ENCODE peak calls at places on chromosomes 4 and X, in nine cellular contexts. One of them, this sample, is unnamed.

GRCh38 chrX:140762061-140762460 is 52.5 kb downstream of the LINC00632 start:
- DNase-seq in left ventricle myocardium inferior: no peak
- DNase-seq in PC-3: peak
- DNase-seq in hepatocyte: peak
- DNase-seq in mucosa of descending colon: no peak
- DNase-seq in lung: peak
- DNase-seq in heart right ventricle: peak
- DNase-seq in aorta: no peak
- DNase-seq in colonic mucosa: peak
- DNase-seq in this sample: peak

GRCh38 chr4:175651701-175652100 is 160.4 kb downstream of the GPM6A start:
- DNase-seq in PC-3: no peak
- DNase-seq in left ventricle myocardium inferior: no peak
- DNase-seq in heart right ventricle: no peak
- DNase-seq in mucosa of descending colon: no peak
- DNase-seq in aorta: no peak
- DNase-seq in lung: no peak
- DNase-seq in hepatocyte: no peak
- DNase-seq in colonic mucosa: no peak
- DNase-seq in this sample: no peak

GRCh38 chr4:133146574-133147198 is 2.4 kb upstream of the PCDH10 start:
- DNase-seq in lung: no peak
- DNase-seq in hepatocyte: peak
- DNase-seq in heart right ventricle: no peak
- DNase-seq in mucosa of descending colon: no peak
- DNase-seq in PC-3: peak
- DNase-seq in colonic mucosa: no peak
- DNase-seq in left ventricle myocardium inferior: no peak
- DNase-seq in aorta: no peak
- DNase-seq in this sample: peak

GRCh38 chrX:110146521-110146920 is 143.6 kb downstream of the TMEM164 start:
- DNase-seq in colonic mucosa: peak
- DNase-seq in aorta: no peak
- DNase-seq in mucosa of descending colon: no peak
- DNase-seq in left ventricle myocardium inferior: no peak
- DNase-seq in PC-3: peak
- DNase-seq in heart right ventricle: peak
- DNase-seq in lung: peak
- DNase-seq in hepatocyte: peak
- DNase-seq in this sample: peak

GRCh38 chrX:48021026-48021900 is 14.5 kb downstream of the SPACA5 start:
- DNase-seq in hepatocyte: peak
- DNase-seq in heart right ventricle: peak
- DNase-seq in lung: peak
- DNase-seq in left ventricle myocardium inferior: peak
- DNase-seq in mucosa of descending colon: peak
- DNase-seq in aorta: peak
- DNase-seq in PC-3: peak
- DNase-seq in colonic mucosa: peak
- DNase-seq in this sample: peak

GRCh38 chrX:54049801-54050200 is 5.5 kb upstream of the PHF8 start:
- DNase-seq in PC-3: no peak
- DNase-seq in colonic mucosa: no peak
- DNase-seq in mucosa of descending colon: no peak
- DNase-seq in heart right ventricle: peak
- DNase-seq in aorta: no peak
- DNase-seq in hepatocyte: no peak
- DNase-seq in left ventricle myocardium inferior: no peak
- DNase-seq in lung: no peak
- DNase-seq in this sample: no peak

GRCh38 chr4:176627916-176628315 is 164.8 kb downstream of the VEGFC start:
- DNase-seq in heart right ventricle: no peak
- DNase-seq in PC-3: no peak
- DNase-seq in mucosa of descending colon: no peak
- DNase-seq in colonic mucosa: no peak
- DNase-seq in aorta: no peak
- DNase-seq in lung: no peak
- DNase-seq in left ventricle myocardium inferior: no peak
- DNase-seq in hepatocyte: no peak
- DNase-seq in this sample: no peak

GRCh38 chr4:13985824-13986223 is 358.3 kb upstream of the BOD1L1 start:
- DNase-seq in hepatocyte: no peak
- DNase-seq in left ventricle myocardium inferior: no peak
- DNase-seq in PC-3: no peak
- DNase-seq in lung: no peak
- DNase-seq in heart right ventricle: no peak
- DNase-seq in colonic mucosa: no peak
- DNase-seq in mucosa of descending colon: no peak
- DNase-seq in aorta: no peak
- DNase-seq in this sample: peak

GRCh38 chr4:137116144-137116543 is 416.1 kb downstream of the PCDH18 start:
- DNase-seq in left ventricle myocardium inferior: no peak
- DNase-seq in hepatocyte: no peak
- DNase-seq in heart right ventricle: no peak
- DNase-seq in mucosa of descending colon: no peak
- DNase-seq in PC-3: peak
- DNase-seq in colonic mucosa: no peak
- DNase-seq in lung: no peak
- DNase-seq in aorta: no peak
- DNase-seq in this sample: no peak

GRCh38 chr4:85474818-85475630 is at the start of gene ARHGAP24:
- DNase-seq in heart right ventricle: peak
- DNase-seq in hepatocyte: peak
- DNase-seq in mucosa of descending colon: peak
- DNase-seq in lung: peak
- DNase-seq in colonic mucosa: peak
- DNase-seq in PC-3: peak
- DNase-seq in left ventricle myocardium inferior: peak
- DNase-seq in aorta: peak
- DNase-seq in this sample: peak

GRCh38 chr4:160238790-160239189 is 1135.9 kb downstream of the RAPGEF2 start:
- DNase-seq in colonic mucosa: no peak
- DNase-seq in heart right ventricle: no peak
- DNase-seq in hepatocyte: no peak
- DNase-seq in mucosa of descending colon: no peak
- DNase-seq in aorta: no peak
- DNase-seq in PC-3: no peak
- DNase-seq in left ventricle myocardium inferior: no peak
- DNase-seq in lung: no peak
- DNase-seq in this sample: no peak

GRCh38 chr4:76757418-76757910 is 140.5 kb downstream of the SOWAHB start:
- DNase-seq in aorta: no peak
- DNase-seq in hepatocyte: no peak
- DNase-seq in PC-3: no peak
- DNase-seq in mucosa of descending colon: no peak
- DNase-seq in colonic mucosa: no peak
- DNase-seq in heart right ventricle: no peak
- DNase-seq in lung: no peak
- DNase-seq in left ventricle myocardium inferior: no peak
- DNase-seq in this sample: no peak

GRCh38 chr4:76758996-76759395 is 138.9 kb downstream of the SOWAHB start:
- DNase-seq in lung: no peak
- DNase-seq in PC-3: no peak
- DNase-seq in aorta: no peak
- DNase-seq in left ventricle myocardium inferior: no peak
- DNase-seq in colonic mucosa: no peak
- DNase-seq in heart right ventricle: no peak
- DNase-seq in mucosa of descending colon: no peak
- DNase-seq in hepatocyte: no peak
- DNase-seq in this sample: no peak

GRCh38 chr4:76762136-76763130 is 135.5 kb downstream of the SOWAHB start:
- DNase-seq in left ventricle myocardium inferior: no peak
- DNase-seq in mucosa of descending colon: no peak
- DNase-seq in aorta: no peak
- DNase-seq in lung: no peak
- DNase-seq in heart right ventricle: no peak
- DNase-seq in PC-3: no peak
- DNase-seq in hepatocyte: no peak
- DNase-seq in colonic mucosa: no peak
- DNase-seq in this sample: no peak

GRCh38 chr4:76758290-76758882 is 139.6 kb downstream of the SOWAHB start:
- DNase-seq in PC-3: peak
- DNase-seq in mucosa of descending colon: no peak
- DNase-seq in hepatocyte: peak
- DNase-seq in lung: no peak
- DNase-seq in colonic mucosa: no peak
- DNase-seq in aorta: no peak
- DNase-seq in heart right ventricle: peak
- DNase-seq in left ventricle myocardium inferior: no peak
- DNase-seq in this sample: peak

GRCh38 chr4:76760214-76760613 is 137.7 kb downstream of the SOWAHB start:
- DNase-seq in left ventricle myocardium inferior: no peak
- DNase-seq in PC-3: no peak
- DNase-seq in mucosa of descending colon: no peak
- DNase-seq in colonic mucosa: no peak
- DNase-seq in lung: no peak
- DNase-seq in aorta: no peak
- DNase-seq in heart right ventricle: no peak
- DNase-seq in hepatocyte: no peak
- DNase-seq in this sample: no peak
- H3K4me3 ChIP-seq in left ventricle myocardium inferior: no peak
- H3K4me3 ChIP-seq in PC-3: no peak
- H3K4me3 ChIP-seq in mucosa of descending colon: no peak
- H3K4me3 ChIP-seq in colonic mucosa: no peak
- H3K4me3 ChIP-seq in lung: no peak
- H3K4me3 ChIP-seq in aorta: no peak
- H3K4me3 ChIP-seq in heart right ventricle: no peak
- H3K4me3 ChIP-seq in hepatocyte: no peak
- H3K4me3 ChIP-seq in this sample: no peak

GRCh38 chr4:43380093-43380492 is 487.6 kb downstream of the GRXCR1 start:
- DNase-seq in mucosa of descending colon: no peak
- DNase-seq in aorta: no peak
- DNase-seq in lung: no peak
- DNase-seq in heart right ventricle: no peak
- DNase-seq in hepatocyte: no peak
- DNase-seq in PC-3: no peak
- DNase-seq in colonic mucosa: no peak
- DNase-seq in left ventricle myocardium inferior: no peak
- DNase-seq in this sample: peak
- H3K4me3 ChIP-seq in mucosa of descending colon: no peak
- H3K4me3 ChIP-seq in aorta: no peak
- H3K4me3 ChIP-seq in lung: no peak
- H3K4me3 ChIP-seq in heart right ventricle: no peak
- H3K4me3 ChIP-seq in hepatocyte: no peak
- H3K4me3 ChIP-seq in PC-3: no peak
- H3K4me3 ChIP-seq in colonic mucosa: no peak
- H3K4me3 ChIP-seq in left ventricle myocardium inferior: no peak
- H3K4me3 ChIP-seq in this sample: no peak

DNA sequence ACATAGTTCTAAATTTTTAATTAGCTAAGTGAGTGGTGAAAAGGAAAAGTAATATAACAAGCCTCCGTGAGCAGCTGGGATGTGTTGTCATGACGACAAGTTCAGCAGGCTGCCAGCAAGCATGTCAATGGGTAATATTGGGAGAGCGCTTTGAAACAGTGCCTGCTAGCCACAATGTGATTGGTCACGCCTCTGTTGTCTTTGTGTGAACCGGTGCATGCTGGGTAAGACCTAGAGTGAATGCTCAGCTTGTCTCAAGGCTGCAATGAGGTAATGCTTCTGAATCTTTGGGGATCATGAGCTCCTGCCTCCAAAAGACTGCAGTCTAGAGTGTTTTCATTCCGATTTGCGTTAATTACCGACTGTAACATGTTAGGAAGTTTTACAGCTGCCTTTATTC is 54.9 kb downstream of the STOX2 start:
- DNase-seq in heart right ventricle: peak
- DNase-seq in aorta: no peak
- DNase-seq in colonic mucosa: peak
- DNase-seq in PC-3: peak
- DNase-seq in mucosa of descending colon: no peak
- DNase-seq in lung: no peak
- DNase-seq in hepatocyte: peak
- DNase-seq in left ventricle myocardium inferior: peak
- DNase-seq in this sample: no peak
- H3K4me3 ChIP-seq in heart right ventricle: peak
- H3K4me3 ChIP-seq in aorta: peak
- H3K4me3 ChIP-seq in colonic mucosa: no peak
- H3K4me3 ChIP-seq in PC-3: no peak
- H3K4me3 ChIP-seq in mucosa of descending colon: no peak
- H3K4me3 ChIP-seq in lung: no peak
- H3K4me3 ChIP-seq in hepatocyte: no peak
- H3K4me3 ChIP-seq in left ventricle myocardium inferior: peak
- H3K4me3 ChIP-seq in this sample: no peak

GRCh38 chr4:188198980-188199792 is 59.9 kb downstream of the TRIML1 start:
- DNase-seq in colonic mucosa: no peak
- DNase-seq in aorta: no peak
- DNase-seq in hepatocyte: no peak
- DNase-seq in mucosa of descending colon: no peak
- DNase-seq in left ventricle myocardium inferior: no peak
- DNase-seq in heart right ventricle: no peak
- DNase-seq in PC-3: no peak
- DNase-seq in lung: no peak
- DNase-seq in this sample: no peak
- H3K4me3 ChIP-seq in colonic mucosa: no peak
- H3K4me3 ChIP-seq in aorta: no peak
- H3K4me3 ChIP-seq in hepatocyte: no peak
- H3K4me3 ChIP-seq in mucosa of descending colon: no peak
- H3K4me3 ChIP-seq in left ventricle myocardium inferior: no peak
- H3K4me3 ChIP-seq in heart right ventricle: no peak
- H3K4me3 ChIP-seq in PC-3: no peak
- H3K4me3 ChIP-seq in lung: no peak
- H3K4me3 ChIP-seq in this sample: no peak

DNA sequence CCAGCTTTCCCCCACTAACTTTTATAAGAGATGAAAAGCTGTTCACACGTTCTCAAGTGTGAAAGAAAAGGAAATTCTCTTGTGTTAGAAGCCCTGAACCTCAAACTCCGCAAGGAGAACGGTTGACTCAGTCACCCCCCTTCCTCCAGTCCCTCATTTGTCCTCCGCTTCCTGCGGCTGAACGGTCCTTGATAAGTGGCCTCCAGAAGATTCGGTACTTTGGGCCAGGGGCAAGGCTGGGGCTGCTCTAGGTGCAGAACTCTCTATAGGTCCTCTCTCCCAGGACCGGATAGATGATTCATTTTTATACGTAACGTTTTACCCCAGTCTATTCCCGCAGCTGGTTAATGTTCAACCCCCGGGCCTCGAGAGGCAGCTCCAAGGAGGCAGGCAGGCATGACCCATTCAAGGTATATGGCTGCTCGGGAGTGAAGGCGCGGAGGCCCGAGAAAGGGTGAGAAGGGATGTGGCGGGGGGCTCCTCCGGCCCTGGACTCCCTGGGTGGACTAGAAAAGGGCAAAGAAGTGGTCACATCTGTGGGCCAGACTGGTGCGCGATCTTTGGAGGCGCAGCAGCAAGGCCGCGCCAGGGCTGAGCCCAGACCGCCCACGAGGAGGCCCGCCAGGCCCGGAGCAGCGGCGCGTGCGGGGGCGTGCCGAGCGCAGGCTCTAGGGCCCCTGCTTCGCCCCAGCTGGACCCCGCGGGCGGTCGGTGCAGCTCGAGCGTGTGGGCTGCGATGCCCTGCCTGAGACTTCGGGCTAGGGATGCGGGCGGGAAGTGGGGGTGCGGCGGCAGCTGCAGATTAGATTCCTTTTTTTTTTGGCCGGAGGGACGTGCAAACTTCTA is 11.7 kb downstream of the PITX2 start:
- DNase-seq in aorta: no peak
- DNase-seq in hepatocyte: no peak
- DNase-seq in lung: no peak
- DNase-seq in left ventricle myocardium inferior: no peak
- DNase-seq in mucosa of descending colon: no peak
- DNase-seq in colonic mucosa: peak
- DNase-seq in PC-3: no peak
- DNase-seq in heart right ventricle: no peak
- DNase-seq in this sample: peak
- H3K4me3 ChIP-seq in aorta: peak
- H3K4me3 ChIP-seq in hepatocyte: no peak
- H3K4me3 ChIP-seq in lung: no peak
- H3K4me3 ChIP-seq in left ventricle myocardium inferior: peak
- H3K4me3 ChIP-seq in mucosa of descending colon: no peak
- H3K4me3 ChIP-seq in colonic mucosa: no peak
- H3K4me3 ChIP-seq in PC-3: no peak
- H3K4me3 ChIP-seq in heart right ventricle: no peak
- H3K4me3 ChIP-seq in this sample: no peak

GRCh38 chr4:4609622-4610334 is 67.9 kb upstream of the STX18 start:
- DNase-seq in PC-3: no peak
- DNase-seq in hepatocyte: no peak
- DNase-seq in mucosa of descending colon: no peak
- DNase-seq in aorta: no peak
- DNase-seq in left ventricle myocardium inferior: no peak
- DNase-seq in heart right ventricle: no peak
- DNase-seq in lung: no peak
- DNase-seq in colonic mucosa: no peak
- DNase-seq in this sample: no peak
- H3K4me3 ChIP-seq in PC-3: no peak
- H3K4me3 ChIP-seq in hepatocyte: no peak
- H3K4me3 ChIP-seq in mucosa of descending colon: no peak
- H3K4me3 ChIP-seq in aorta: no peak
- H3K4me3 ChIP-seq in left ventricle myocardium inferior: no peak
- H3K4me3 ChIP-seq in heart right ventricle: no peak
- H3K4me3 ChIP-seq in lung: no peak
- H3K4me3 ChIP-seq in colonic mucosa: no peak
- H3K4me3 ChIP-seq in this sample: no peak

This sample was measured in fibroblast of villous mesenchyme.